ENCODE peak calls at places on chromosomes 2 and 18, in seven cellular contexts. U is kidney, E is hepatocyte, I is upper lobe of left lung, F is GM23338, X is AG04450, V is sigmoid colon. T is an unnamed sample.

GRCh38 chr2:14148186-14148585 is 484.3 kb upstream of the LRATD1 start:
- DNase-seq in U (no peak), E (no peak), I (no peak), F (no peak), X (no peak), V (no peak), T (no peak)

GRCh38 chr2:188330316-188331053 is 38.8 kb downstream of the GULP1 start:
- DNase-seq in U (no peak), E (no peak), I (no peak), F (peak), X (no peak), V (no peak), T (no peak)

GRCh38 chr2:7725132-7725849 is 808.1 kb downstream of the RNF144A start:
- DNase-seq in U (no peak), E (no peak), I (no peak), F (no peak), X (no peak), V (no peak), T (no peak)

GRCh38 chr2:39313575-39313974 is 69.8 kb upstream of the CDKL4 start:
- DNase-seq in U (no peak), E (no peak), I (no peak), F (no peak), X (peak), V (no peak), T (no peak)

GRCh38 chr2:171810409-171810993 is 83.5 kb downstream of the SLC25A12 start:
- DNase-seq in U (no peak), E (peak), I (no peak), F (no peak), X (peak), V (no peak), T (no peak)

GRCh38 chr18:22856870-22857269 is 76.3 kb upstream of the RBBP8 start:
- DNase-seq in U (no peak), E (no peak), I (no peak), F (peak), X (no peak), V (no peak), T (no peak)

GRCh38 chr2:186919272-186919671 is 70.3 kb upstream of the ZSWIM2 start:
- DNase-seq in U (no peak), E (peak), I (no peak), F (no peak), X (peak), V (no peak), T (no peak)

GRCh38 chr2:239230318-239231052 is 170.3 kb downstream of the HDAC4 start:
- DNase-seq in U (no peak), E (no peak), I (peak), F (no peak), X (no peak), V (peak), T (no peak)

GRCh38 chr2:158491072-158491471 is 34.3 kb downstream of the PKP4 start:
- DNase-seq in U (no peak), E (no peak), I (no peak), F (no peak), X (no peak), V (no peak), T (no peak)

GRCh38 chr2:165008916-165009315 is 53.6 kb upstream of the SLC38A11 start:
- DNase-seq in U (no peak), E (peak), I (no peak), F (no peak), X (no peak), V (no peak), T (no peak)

GRCh38 chr2:108182489-108182888 is 57.3 kb upstream of the SULT1C3 start:
- DNase-seq in U (no peak), E (no peak), I (no peak), F (peak), X (no peak), V (no peak), T (no peak)

GRCh38 chr2:61775956-61776570 is 77.8 kb downstream of the FAM161A start:
- DNase-seq in U (no peak), E (no peak), I (no peak), F (no peak), X (no peak), V (no peak), T (no peak)

GRCh38 chr2:102251042-102251848 is 60.1 kb upstream of the IL1RL1 start:
- DNase-seq in U (peak), E (peak), I (peak), F (peak), X (no peak), V (no peak), T (peak)

GRCh38 chr2:64950226-64951160 is 38.7 kb upstream of the SLC1A4 start:
- DNase-seq in U (no peak), E (no peak), I (no peak), F (peak), X (no peak), V (no peak), T (no peak)

GRCh38 chr2:64524604-64525322 is 635 bp downstream of the AFTPH start:
- DNase-seq in U (peak), E (peak), I (peak), F (peak), X (no peak), V (peak), T (no peak)

GRCh38 chr18:75809392-75809791 is 381.9 kb upstream of the SMIM21 start:
- DNase-seq in U (no peak), E (no peak), I (no peak), F (no peak), X (no peak), V (no peak), T (no peak)

GRCh38 chr2:11073791-11074190 is 81.5 kb upstream of the SLC66A3 start:
- DNase-seq in U (no peak), E (no peak), I (no peak), F (no peak), X (peak), V (no peak), T (no peak)

GRCh38 chr2:201118957-201119848 is 3.2 kb downstream of the CFLAR start:
- DNase-seq in U (no peak), E (peak), I (no peak), F (peak), X (peak), V (no peak), T (no peak)

GRCh38 chr2:215773728-215774127 is 239.6 kb downstream of the MREG start:
- DNase-seq in U (no peak), E (peak), I (peak), F (no peak), X (peak), V (no peak), T (no peak)

GRCh38 chr2:72998724-72999123 is 72.8 kb downstream of the SFXN5 start:
- DNase-seq in U (no peak), E (peak), I (no peak), F (no peak), X (no peak), V (no peak), T (no peak)

GRCh38 chr2:184835081-184835728 is 236.9 kb downstream of the ZNF804A start:
- DNase-seq in U (no peak), E (peak), I (no peak), F (no peak), X (no peak), V (no peak), T (no peak)

GRCh38 chr2:88053301-88053700 is 2.3 kb downstream of the KRCC1 start:
- DNase-seq in U (no peak), E (no peak), I (no peak), F (no peak), X (no peak), V (no peak), T (no peak)

GRCh38 chr18:61842146-61842545 is 50.7 kb downstream of the RNF152 start:
- DNase-seq in U (no peak), E (no peak), I (no peak), F (no peak), X (no peak), V (no peak), T (peak)

GRCh38 chr2:85785027-85785822 is 31.4 kb downstream of the ATOH8 start:
- DNase-seq in U (peak), E (peak), I (peak), F (no peak), X (no peak), V (peak), T (peak)

GRCh38 chr2:193331701-193332100 is 1137.0 kb upstream of the TMEFF2 start:
- DNase-seq in U (no peak), E (no peak), I (no peak), F (no peak), X (no peak), V (no peak), T (no peak)

GRCh38 chr2:69847068-69847828 is 17.8 kb downstream of the GMCL1 start:
- DNase-seq in U (no peak), E (no peak), I (no peak), F (no peak), X (no peak), V (no peak), T (no peak)

GRCh38 chr2:54455584-54456525 is at the start of gene SPTBN1:
- DNase-seq in U (peak), E (peak), I (peak), F (peak), X (peak), V (peak), T (peak)

GRCh38 chr2:10002681-10003080 is 40.7 kb upstream of the KLF11 start:
- DNase-seq in U (no peak), E (no peak), I (peak), F (no peak), X (no peak), V (peak), T (no peak)

GRCh38 chr2:214169736-214170135 is 241.1 kb upstream of the VWC2L start:
- DNase-seq in U (no peak), E (no peak), I (no peak), F (no peak), X (no peak), V (no peak), T (no peak)

GRCh38 chr2:11288431-11288830 is 56.0 kb downstream of the ROCK2 start:
- DNase-seq in U (no peak), E (no peak), I (no peak), F (no peak), X (no peak), V (no peak), T (no peak)

GRCh38 chr2:55420901-55421300 is 1.2 kb upstream of the CCDC88A start:
- DNase-seq in U (no peak), E (no peak), I (no peak), F (no peak), X (no peak), V (no peak), T (no peak)

GRCh38 chr2:240594511-240595380 is 8.2 kb downstream of the CAPN10 start:
- DNase-seq in U (peak), E (no peak), I (no peak), F (no peak), X (no peak), V (peak), T (peak)

GRCh38 chr2:165239826-165240618 is 808 bp downstream of the SCN2A start:
- DNase-seq in U (no peak), E (no peak), I (no peak), F (no peak), X (no peak), V (no peak), T (no peak)

GRCh38 chr18:80249217-80250093 is 2.1 kb upstream of the PARD6G start:
- DNase-seq in U (no peak), E (peak), I (no peak), F (no peak), X (no peak), V (no peak), T (no peak)

GRCh38 chr2:70010222-70011111 is 49.0 kb upstream of the ASPRV1 start:
- DNase-seq in U (no peak), E (peak), I (peak), F (no peak), X (no peak), V (no peak), T (no peak)

GRCh38 chr2:39443009-39443408 is 5.9 kb upstream of the MAP4K3 start:
- DNase-seq in U (no peak), E (no peak), I (no peak), F (no peak), X (no peak), V (no peak), T (no peak)

GRCh38 chr2:3037196-3038194 is 340.1 kb downstream of the EIPR1 start:
- DNase-seq in U (no peak), E (no peak), I (no peak), F (no peak), X (no peak), V (no peak), T (no peak)

GRCh38 chr18:46343940-46344372 is 239.8 kb downstream of the HAUS1 start:
- DNase-seq in U (no peak), E (peak), I (peak), F (peak), X (no peak), V (peak), T (peak)

GRCh38 chr2:68060652-68061051 is 2.2 kb downstream of the C1D start:
- DNase-seq in U (no peak), E (no peak), I (no peak), F (no peak), X (no peak), V (no peak), T (no peak)
- H3K4me3 ChIP-seq in U (no peak), E (no peak), I (no peak), F (no peak), X (no peak), V (no peak), T (no peak)

DNA sequence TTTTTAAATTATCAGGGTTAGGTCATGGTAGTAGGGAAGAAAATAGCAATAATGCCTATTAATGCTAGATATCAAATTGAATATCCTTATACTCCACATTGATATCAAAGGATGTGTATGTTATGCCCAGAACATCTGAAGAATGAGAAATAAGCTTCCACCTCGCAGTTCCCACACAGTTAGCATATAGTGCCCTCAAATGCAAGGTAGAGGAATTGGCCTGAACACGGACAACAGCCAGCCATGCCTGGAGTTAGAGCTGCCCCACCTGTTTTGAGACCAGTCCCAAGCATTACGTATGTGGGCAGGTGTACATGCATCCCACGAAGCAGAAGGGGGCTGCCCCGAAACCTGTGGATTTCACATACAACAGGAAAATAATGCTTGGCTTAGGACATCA is 79.6 kb downstream of the SUMO1 start:
- DNase-seq in U (no peak), E (no peak), I (no peak), F (no peak), X (no peak), V (no peak), T (peak)
- TF ChIP-seq CTCF in U (no peak), E (peak), I (no peak), F (peak), X (peak), V (no peak), T (no peak)

GRCh38 chr18:48957616-48958015 is 6.9 kb upstream of the SMAD7 start:
- DNase-seq in U (no peak), E (no peak), I (no peak), F (no peak), X (no peak), V (no peak), T (no peak)

GRCh38 chr18:48957136-48957535 is 6.4 kb upstream of the SMAD7 start:
- DNase-seq in U (no peak), E (no peak), I (no peak), F (no peak), X (no peak), V (no peak), T (no peak)

GRCh38 chr18:48954837-48955527 is 4.2 kb upstream of the SMAD7 start:
- DNase-seq in U (no peak), E (no peak), I (no peak), F (no peak), X (no peak), V (no peak), T (no peak)

GRCh38 chr18:48956378-48956777 is 5.6 kb upstream of the SMAD7 start:
- DNase-seq in U (no peak), E (no peak), I (no peak), F (no peak), X (no peak), V (no peak), T (no peak)

DNA sequence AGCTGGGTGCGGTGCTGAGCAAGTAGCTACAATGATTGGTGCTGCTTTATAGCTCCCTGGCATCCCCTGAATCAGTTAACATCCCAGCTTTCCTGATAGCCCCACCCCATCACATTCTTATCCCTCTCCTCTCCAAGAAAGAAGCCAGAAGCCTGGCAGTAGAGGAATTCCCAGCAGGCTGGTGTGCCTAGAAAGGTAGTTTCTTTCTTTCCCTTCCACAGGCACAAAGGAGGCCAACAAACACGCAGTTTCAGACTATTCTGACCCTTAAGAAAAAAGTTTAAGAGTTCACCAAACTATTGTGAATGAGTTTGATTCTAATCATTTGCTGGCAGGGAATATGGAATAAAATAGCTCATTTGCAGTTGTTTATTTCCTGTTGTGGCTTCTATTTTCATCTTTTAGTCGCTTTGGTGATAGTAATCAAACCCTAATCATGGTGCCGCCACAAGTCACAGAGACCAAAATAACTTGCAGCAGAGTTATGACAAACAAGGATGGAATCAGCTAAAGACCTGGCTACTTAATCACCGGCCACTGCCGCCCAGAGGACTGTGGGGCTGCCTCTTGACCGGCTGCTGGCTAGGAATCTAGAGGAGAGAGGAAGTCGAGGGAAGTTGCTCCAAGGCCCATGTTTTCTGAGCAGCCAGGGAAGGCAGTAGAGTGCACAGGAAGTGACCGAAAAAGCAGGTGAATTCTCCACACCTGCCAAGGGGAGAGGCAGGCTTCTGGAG is 4.9 kb upstream of the SMAD7 start:
- DNase-seq in U (peak), E (peak), I (peak), F (peak), X (no peak), V (peak), T (no peak)
- H3K27ac ChIP-seq in U (peak), E (peak), I (peak), F (peak), X (peak), V (peak), T (no peak)

GRCh38 chr2:128311755-128312341 is 6.8 kb downstream of the HS6ST1 start:
- DNase-seq in U (peak), E (no peak), I (peak), F (no peak), X (no peak), V (peak), T (peak)
- H3K4me3 ChIP-seq in U (no peak), E (no peak), I (no peak), F (no peak), X (no peak), V (no peak), T (no peak)

GRCh38 chr2:219636941-219637841 is 9.8 kb downstream of the SLC4A3 start:
- DNase-seq in U (no peak), E (no peak), I (no peak), F (no peak), X (no peak), V (no peak), T (no peak)

GRCh38 chr2:219637842-219638185 is 10.4 kb downstream of the SLC4A3 start:
- DNase-seq in U (no peak), E (no peak), I (no peak), F (no peak), X (no peak), V (no peak), T (no peak)

GRCh38 chr2:219639356-219639755 is 11.9 kb downstream of the SLC4A3 start:
- DNase-seq in U (peak), E (no peak), I (no peak), F (no peak), X (no peak), V (peak), T (peak)

GRCh38 chr2:219638948-219639341 is 11.5 kb downstream of the SLC4A3 start:
- DNase-seq in U (no peak), E (no peak), I (no peak), F (no peak), X (no peak), V (peak), T (no peak)

DNA sequence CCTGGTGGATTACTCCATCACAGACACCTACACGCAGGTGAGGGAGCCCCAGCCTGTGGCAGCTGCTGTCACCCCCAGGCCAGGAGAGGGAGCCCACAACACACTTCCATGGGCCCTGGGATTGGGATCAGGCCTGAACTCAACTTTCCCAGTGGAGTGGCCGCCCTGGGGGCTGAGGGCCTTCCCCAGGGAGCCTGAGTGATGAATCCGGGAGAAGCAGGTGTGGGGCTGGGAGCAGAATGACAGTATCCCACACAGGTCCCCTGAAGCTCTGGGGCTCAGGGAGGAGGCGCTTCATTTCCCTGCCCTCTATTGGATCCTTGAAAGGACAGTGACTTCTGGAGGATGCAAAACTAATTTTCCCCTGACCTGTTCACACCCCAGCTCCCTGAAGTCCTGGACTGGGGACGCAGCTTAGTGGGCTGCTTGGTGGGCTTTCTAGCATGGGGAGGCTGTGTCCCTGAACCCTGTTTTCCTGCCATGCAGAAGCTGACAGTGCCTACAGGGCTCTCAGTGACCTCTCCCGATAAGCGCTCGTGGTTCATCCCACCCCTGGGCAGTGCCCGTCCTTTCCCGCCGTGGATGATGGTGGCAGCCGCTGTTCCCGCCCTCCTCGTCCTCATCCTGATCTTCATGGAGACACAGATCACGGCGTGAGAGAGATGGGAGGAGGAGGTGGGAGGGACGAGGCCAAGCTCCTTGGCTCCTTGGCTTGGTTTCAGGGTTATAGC is 11.0 kb downstream of the SLC4A3 start:
- DNase-seq in U (no peak), E (no peak), I (no peak), F (peak), X (no peak), V (peak), T (no peak)
- TF ChIP-seq CTCF in U (no peak), E (peak), I (no peak), F (peak), X (peak), V (no peak), T (no peak)

DNA sequence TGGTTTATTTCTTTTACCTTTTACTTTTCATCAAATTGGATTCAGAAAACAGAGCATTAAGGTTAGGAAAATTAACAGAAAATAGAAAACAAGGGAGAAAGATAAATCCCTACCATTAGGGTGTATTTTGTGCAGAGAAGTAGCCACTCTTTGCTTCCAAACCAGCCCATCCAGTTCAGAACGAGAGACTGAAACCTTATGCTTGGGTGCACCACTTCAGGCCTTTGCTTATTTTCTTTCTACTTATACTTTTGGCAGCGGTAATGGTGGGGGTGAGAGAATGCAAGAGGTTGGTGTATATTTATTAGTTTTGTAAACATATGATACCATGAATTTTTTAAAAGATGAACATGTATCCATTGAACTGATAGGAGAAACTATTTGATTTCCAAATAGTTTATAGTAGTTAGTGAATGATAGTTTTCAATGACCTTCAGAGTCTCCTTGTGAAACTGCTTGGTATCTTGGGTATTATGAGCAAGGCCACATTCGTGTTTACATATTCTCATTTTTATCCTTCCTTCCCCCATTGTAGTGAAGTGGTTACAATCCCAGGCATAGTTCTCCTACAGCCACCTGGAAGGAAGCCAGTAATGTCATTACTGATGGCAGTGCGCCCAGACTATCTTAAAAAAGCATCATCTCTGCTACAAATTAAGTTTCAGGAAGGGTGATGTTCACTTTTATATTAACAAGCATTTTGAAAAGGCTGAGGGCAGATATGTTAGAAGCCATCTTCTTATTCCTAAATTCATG is 60.8 kb downstream of the MFSD6 start:
- DNase-seq in U (peak), E (peak), I (peak), F (no peak), X (peak), V (peak), T (peak)
- H3K27ac ChIP-seq in U (peak), E (peak), I (peak), F (no peak), X (peak), V (peak), T (peak)

T was measured in dorsolateral prefrontal cortex.